ENCODE peak calls at places on chromosomes 12 and 14, in six cellular contexts. L is right lobe of liver; Z is CD4-positive, alpha-beta T cell; H is uterus; N is left ventricle myocardium inferior; T is HepG2. U is an unnamed sample. For H3K9me3, the result is how much of the 10 kb centered on the place peaks cover.

GRCh38 chr14:92589213-92589852 is 75.8 kb downstream of the RIN3 start:
- DNase-seq in N (no peak), H (no peak), L (no peak), T (peak), Z (no peak), U (no peak)

GRCh38 chr12:125065021-125065752 is at the start of gene AACS:
- DNase-seq in N (peak), L (peak), Z (peak), H (peak), T (peak), U (peak)

GRCh38 chr12:32947203-32947795 is 50.7 kb upstream of the PKP2 start:
- DNase-seq in N (no peak), Z (no peak), T (peak), L (no peak), H (no peak), U (no peak)

GRCh38 chr14:102776761-102777710 is at the start of gene TRAF3:
- DNase-seq in T (no peak), H (peak), N (peak), L (peak), Z (peak), U (peak)

GRCh38 chr14:64968651-64969050 is 3.5 kb downstream of the RAB15 start:
- DNase-seq in H (no peak), T (no peak), N (no peak), L (no peak), Z (no peak), U (no peak)

GRCh38 chr12:65720136-65720535 is 104.1 kb upstream of the HMGA2 start:
- DNase-seq in L (no peak), Z (no peak), N (no peak), T (no peak), H (no peak), U (no peak)

GRCh38 chr14:21748869-21749303 is 75.3 kb upstream of the OR4E1 start:
- DNase-seq in Z (peak), L (no peak), N (peak), H (peak), T (peak), U (no peak)

GRCh38 chr12:50375802-50376201 is 20.6 kb downstream of the FAM186A start:
- DNase-seq in L (no peak), T (no peak), H (no peak), Z (no peak), N (no peak), U (no peak)

GRCh38 chr14:95037273-95037672 is 120.1 kb downstream of the DICER1 start:
- DNase-seq in Z (no peak), L (no peak), H (no peak), T (no peak), N (no peak), U (no peak)

GRCh38 chr12:9625019-9625418 is 17.3 kb upstream of the KLRB1 start:
- DNase-seq in Z (no peak), L (no peak), H (no peak), T (no peak), N (no peak), U (no peak)

GRCh38 chr12:4269279-4269991 is 4.1 kb upstream of the CCND2 start:
- DNase-seq in T (no peak), L (peak), N (peak), H (peak), Z (peak), U (peak)

GRCh38 chr14:36604757-36605505 is 22.5 kb upstream of the NKX2-8 start:
- DNase-seq in Z (no peak), H (no peak), N (no peak), T (peak), L (no peak), U (no peak)

GRCh38 chr12:93742086-93742934 is 65.1 kb downstream of the CRADD start:
- DNase-seq in T (peak), L (peak), N (peak), Z (peak), H (peak), U (peak)

GRCh38 chr14:35632276-35633071 is 98.5 kb downstream of the INSM2 start:
- DNase-seq in N (no peak), L (no peak), Z (no peak), H (no peak), T (no peak), U (no peak)

GRCh38 chr12:79250186-79250585 is 385.6 kb downstream of the SYT1 start:
- DNase-seq in T (no peak), H (no peak), L (no peak), Z (no peak), N (no peak), U (no peak)

GRCh38 chr12:102479099-102479887 is 1.1 kb downstream of the IGF1 start:
- DNase-seq in N (no peak), L (no peak), T (no peak), H (no peak), Z (no peak), U (no peak)

GRCh38 chr14:75247286-75247922 is 31.2 kb upstream of the FOS start:
- DNase-seq in H (no peak), L (no peak), T (peak), Z (peak), N (no peak), U (no peak)

GRCh38 chr12:104336115-104336514 is 32.6 kb downstream of the EID3 start:
- DNase-seq in L (no peak), Z (no peak), H (no peak), N (no peak), T (no peak), U (no peak)

GRCh38 chr14:83463500-83464098 is 1929.9 kb upstream of the SEL1L start:
- DNase-seq in H (no peak), T (peak), L (no peak), N (no peak), Z (no peak), U (no peak)

GRCh38 chr12:50057000-50057841 is at the start of gene ASIC1:
- DNase-seq in N (peak), Z (peak), T (no peak), L (peak), H (peak), U (peak)

GRCh38 chr12:56317675-56318074 is 1.9 kb upstream of the CNPY2 start:
- DNase-seq in Z (no peak), T (no peak), N (no peak), L (no peak), H (no peak), U (no peak)

GRCh38 chr12:18546399-18546798 is 191.4 kb downstream of the PLCZ1 start:
- DNase-seq in T (peak), N (no peak), H (no peak), L (no peak), Z (no peak), U (no peak)

GRCh38 chr14:61160798-61161197 is 120.3 kb downstream of the TMEM30B start:
- DNase-seq in N (no peak), H (no peak), Z (no peak), L (no peak), T (no peak), U (no peak)

GRCh38 chr14:103740991-103741689 is 25.5 kb downstream of the ZFYVE21 start:
- DNase-seq in Z (no peak), T (no peak), L (peak), H (no peak), N (no peak), U (no peak)

GRCh38 chr12:63420206-63420644 is 248.1 kb downstream of the DPY19L2 start:
- DNase-seq in Z (no peak), L (peak), N (peak), H (no peak), T (peak), U (no peak)

GRCh38 chr14:76396714-76397187 is 20.8 kb downstream of the ESRRB start:
- DNase-seq in Z (no peak), N (no peak), H (no peak), T (peak), L (no peak), U (no peak)

GRCh38 chr12:114682920-114683708 is 861 bp downstream of the TBX3 start:
- DNase-seq in Z (no peak), T (no peak), L (no peak), H (no peak), N (no peak), U (no peak)

GRCh38 chr14:73394317-73394716 is 64.0 kb downstream of the NUMB start:
- DNase-seq in H (no peak), N (no peak), T (no peak), L (no peak), Z (no peak), U (no peak)

GRCh38 chr12:111444314-111444705 is 38.6 kb downstream of the SH2B3 start:
- DNase-seq in T (no peak), Z (no peak), N (no peak), H (no peak), L (no peak), U (no peak)

GRCh38 chr14:88993946-88994345 is 169.5 kb downstream of the TTC8 start:
- DNase-seq in N (no peak), Z (no peak), L (no peak), T (no peak), H (no peak), U (no peak)

GRCh38 chr14:81137316-81137715 is 83.4 kb downstream of the GTF2A1 start:
- DNase-seq in T (no peak), L (no peak), Z (no peak), H (no peak), N (no peak), U (no peak)

GRCh38 chr12:89775336-89776005 is 66.8 kb upstream of the ATP2B1 start:
- DNase-seq in T (no peak), N (no peak), L (no peak), H (no peak), Z (no peak), U (no peak)

GRCh38 chr12:121789233-121789781 is 4.2 kb downstream of the RHOF start:
- DNase-seq in N (no peak), Z (no peak), T (no peak), L (no peak), H (no peak), U (no peak)

GRCh38 chr14:95519699-95520098 is 3.2 kb upstream of the SYNE3 start:
- DNase-seq in L (peak), Z (peak), H (peak), N (peak), T (no peak), U (no peak)

GRCh38 chr12:57621497-57622292 is 10.5 kb downstream of the ARHGEF25 start:
- DNase-seq in N (peak), Z (peak), L (no peak), H (peak), T (no peak), U (peak)

GRCh38 chr12:112344220-112344619 is 38.0 kb downstream of the HECTD4 start:
- DNase-seq in L (no peak), H (no peak), T (no peak), N (no peak), Z (no peak), U (no peak)

GRCh38 chr12:120902846-120903381 is 1.2 kb downstream of the SPPL3 start:
- DNase-seq in N (no peak), Z (no peak), H (no peak), T (no peak), L (no peak), U (no peak)

GRCh38 chr14:82060219-82060618 is 526.6 kb upstream of the SEL1L start:
- DNase-seq in H (no peak), T (no peak), L (no peak), Z (no peak), N (no peak), U (no peak)

GRCh38 chr14:68506021-68506644 is 286.7 kb downstream of the ZFP36L1 start:
- DNase-seq in N (no peak), L (no peak), H (no peak), Z (no peak), T (no peak), U (no peak)

GRCh38 chr14:55705651-55706340 is 125.8 kb downstream of the KTN1 start:
- DNase-seq in Z (no peak), L (no peak), N (no peak), T (peak), H (no peak), U (no peak)
- TF ChIP-seq CTCF in Z (no peak), L (no peak), N (no peak), T (no peak), H (no peak), U (no peak)

DNA sequence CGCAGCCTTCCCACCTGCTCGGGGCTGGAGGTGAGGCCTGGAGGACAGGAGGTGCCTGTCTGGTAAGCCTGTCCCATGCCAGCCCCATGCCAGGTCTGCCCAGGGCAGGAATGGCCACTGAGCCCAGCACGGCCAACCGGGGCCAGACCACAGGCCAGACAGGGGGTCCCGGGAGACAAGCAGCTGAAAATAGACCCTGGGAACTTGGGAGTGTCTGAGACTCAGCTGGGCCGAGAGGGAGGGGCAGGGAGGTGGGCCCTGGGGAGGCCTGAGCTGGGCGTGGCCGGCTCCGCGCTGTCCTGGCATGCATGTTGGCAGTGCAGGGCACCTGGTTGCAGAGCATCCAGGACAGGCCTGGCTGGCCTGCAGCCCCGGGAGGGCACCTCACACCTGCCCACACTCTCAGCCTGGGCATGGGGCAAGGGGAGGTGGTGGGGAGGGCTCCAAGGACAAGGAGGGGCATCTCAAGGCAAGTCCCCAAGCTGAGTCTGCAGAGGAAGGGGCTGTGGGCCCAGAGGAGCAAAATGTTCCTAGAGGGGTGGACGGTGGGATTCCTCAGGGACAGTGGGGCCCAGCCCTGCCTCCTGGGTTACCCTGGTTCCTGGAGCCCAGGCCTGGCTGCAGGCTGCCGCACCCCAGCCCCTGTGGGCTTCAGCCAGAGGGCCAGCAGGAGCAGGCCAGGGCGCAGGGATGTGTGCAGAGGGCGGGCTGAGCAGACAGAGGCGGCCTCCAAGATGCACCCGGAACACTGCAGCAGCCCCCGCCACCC is 3.2 kb upstream of the CRIP1 start:
- DNase-seq in Z (no peak), N (peak), T (no peak), H (peak), L (no peak), U (no peak)
- H3K27ac ChIP-seq in Z (peak), N (peak), T (no peak), H (peak), L (no peak), U (peak)

DNA sequence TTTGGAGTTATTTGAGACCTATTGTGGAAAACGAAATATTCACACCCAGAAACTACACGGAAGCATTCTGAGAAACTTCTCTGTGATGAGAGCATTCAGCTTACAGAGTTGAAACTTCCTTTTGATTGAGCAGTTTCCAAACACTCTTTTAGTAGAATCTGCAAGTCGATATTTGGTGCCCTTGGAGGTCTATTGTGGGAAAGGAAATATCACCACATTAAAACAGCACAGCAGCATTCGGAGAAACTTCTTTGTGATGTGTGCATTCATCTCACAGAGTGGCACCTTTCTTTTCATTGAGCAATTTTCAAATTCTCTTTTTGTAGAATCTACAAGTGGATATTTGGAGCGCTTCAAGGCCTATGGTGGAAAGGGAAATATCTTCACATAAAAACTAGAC is 595.7 kb upstream of the ALG10B start:
- DNase-seq in H (no peak), N (no peak), T (no peak), Z (no peak), L (no peak), U (no peak)
- H3K9me3 ChIP-seq in H (under half), N (under half), T (half or more), Z (under half), L (under half), U (under half)

GRCh38 chr12:44247588-44247987 is 411.7 kb downstream of the TMEM117 start:
- DNase-seq in T (no peak), N (no peak), H (no peak), Z (no peak), L (no peak), U (no peak)
- TF ChIP-seq CTCF in T (peak), N (no peak), H (no peak), Z (no peak), L (no peak), U (no peak)

GRCh38 chr12:123449103-123449736 is 8.7 kb upstream of the SNRNP35 start:
- DNase-seq in H (no peak), Z (no peak), N (no peak), T (peak), L (no peak), U (no peak)
- H3K27ac ChIP-seq in H (no peak), Z (peak), N (no peak), T (peak), L (no peak), U (no peak)

DNA sequence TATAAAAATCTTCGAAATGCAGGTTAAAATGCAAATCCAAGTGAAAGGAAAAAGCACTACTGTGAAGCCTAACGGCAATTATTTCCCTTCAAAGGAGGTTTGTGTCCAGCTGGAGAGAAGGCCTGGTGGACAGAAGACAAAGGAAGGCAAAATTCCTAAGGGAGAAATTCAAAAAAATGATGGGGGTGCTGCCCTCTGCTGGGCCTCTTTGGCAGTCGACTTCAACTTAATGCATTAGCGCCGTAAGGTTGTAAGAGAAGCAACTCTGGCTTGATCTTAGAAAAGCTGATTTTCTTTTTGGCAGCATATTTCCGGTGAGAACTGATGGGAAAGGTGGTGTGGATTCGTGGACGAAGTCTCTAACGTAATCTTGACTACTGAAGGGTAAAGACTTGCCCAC is 34.3 kb upstream of the CHFR start:
- DNase-seq in Z (no peak), N (no peak), H (no peak), L (no peak), T (no peak), U (no peak)
- H3K9me3 ChIP-seq in Z (half or more), N (half or more), H (half or more), L (under half), T (half or more), U (under half)

DNA sequence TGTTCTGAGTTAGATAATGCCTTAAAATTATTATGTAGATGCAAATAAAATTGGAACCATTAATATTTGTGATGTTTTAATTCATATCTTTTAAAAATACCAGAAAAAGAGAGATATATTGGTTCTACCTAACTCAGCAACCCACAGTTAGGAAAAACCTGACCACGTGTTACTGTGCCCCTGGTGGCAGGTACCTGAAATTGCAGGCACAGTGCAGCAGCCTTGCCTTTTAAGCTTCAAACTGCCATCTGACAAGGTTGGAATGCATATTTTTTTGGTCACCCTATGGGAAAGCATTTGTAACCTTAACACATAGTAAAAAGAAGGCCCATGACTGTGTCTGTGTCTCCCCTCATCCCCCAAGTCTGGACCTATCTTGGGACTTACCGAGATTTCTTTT is 109.4 kb upstream of the NOS1 start:
- DNase-seq in Z (no peak), H (no peak), T (no peak), L (no peak), N (no peak), U (no peak)
- TF ChIP-seq CTCF in Z (no peak), H (no peak), T (no peak), L (no peak), N (peak), U (no peak)

GRCh38 chr12:54010053-54010971 is 1.5 kb downstream of the HOXC8 start:
- DNase-seq in L (no peak), Z (no peak), T (no peak), H (no peak), N (no peak), U (no peak)
- H3K27ac ChIP-seq in L (no peak), Z (no peak), T (no peak), H (no peak), N (no peak), U (no peak)